ENCODE peak calls at places on chromosomes 12 and 14, in four cellular contexts. One of them, this sample, is unnamed.

GRCh38 chr14:40694026-40694425 is 912.6 kb upstream of the LRFN5 start:
- DNase-seq in K562: no peak
- DNase-seq in HepG2: no peak
- DNase-seq in H1: no peak
- DNase-seq in this sample: no peak

GRCh38 chr12:126139355-126139754 is 1074.1 kb downstream of the AACS start:
- DNase-seq in K562: no peak
- DNase-seq in H1: no peak
- DNase-seq in HepG2: no peak
- DNase-seq in this sample: no peak

GRCh38 chr14:21268612-21269251 is 510 bp downstream of the HNRNPC start:
- DNase-seq in H1: no peak
- DNase-seq in HepG2: peak
- DNase-seq in K562: peak
- DNase-seq in this sample: peak

GRCh38 chr12:130632582-130633174 is 83.4 kb downstream of the RIMBP2 start:
- DNase-seq in H1: no peak
- DNase-seq in HepG2: no peak
- DNase-seq in K562: no peak
- DNase-seq in this sample: no peak

GRCh38 chr12:3892631-3893030 is 19.4 kb upstream of the PARP11 start:
- DNase-seq in H1: no peak
- DNase-seq in HepG2: no peak
- DNase-seq in K562: no peak
- DNase-seq in this sample: no peak

GRCh38 chr12:31846405-31846804 is 112.8 kb upstream of the RESF1 start:
- DNase-seq in HepG2: no peak
- DNase-seq in H1: no peak
- DNase-seq in K562: no peak
- DNase-seq in this sample: no peak

GRCh38 chr12:94948232-94948810 is 55.2 kb downstream of the NDUFA12 start:
- DNase-seq in H1: no peak
- DNase-seq in HepG2: peak
- DNase-seq in K562: no peak
- DNase-seq in this sample: no peak

GRCh38 chr12:112170971-112171596 is 45.7 kb downstream of the TRAFD1 start:
- DNase-seq in K562: no peak
- DNase-seq in HepG2: no peak
- DNase-seq in H1: no peak
- DNase-seq in this sample: no peak

GRCh38 chr12:76777765-76778216 is 13.9 kb downstream of the ZDHHC17 start:
- DNase-seq in K562: peak
- DNase-seq in H1: no peak
- DNase-seq in HepG2: no peak
- DNase-seq in this sample: no peak

GRCh38 chr12:123991402-123991951 is 18.5 kb downstream of the ZNF664 start:
- DNase-seq in K562: no peak
- DNase-seq in HepG2: no peak
- DNase-seq in H1: no peak
- DNase-seq in this sample: no peak

GRCh38 chr12:118958520-118958919 is 22.8 kb upstream of the SRRM4 start:
- DNase-seq in K562: no peak
- DNase-seq in HepG2: no peak
- DNase-seq in H1: no peak
- DNase-seq in this sample: no peak

GRCh38 chr14:90599748-90600507 is 203.1 kb downstream of the CALM1 start:
- DNase-seq in H1: no peak
- DNase-seq in HepG2: peak
- DNase-seq in K562: no peak
- DNase-seq in this sample: no peak

GRCh38 chr12:109696485-109697269 is 16.9 kb upstream of the FAM222A start:
- DNase-seq in HepG2: peak
- DNase-seq in H1: no peak
- DNase-seq in K562: peak
- DNase-seq in this sample: no peak

GRCh38 chr12:109693653-109694224 is 19.9 kb upstream of the FAM222A start:
- DNase-seq in K562: no peak
- DNase-seq in HepG2: no peak
- DNase-seq in H1: no peak
- DNase-seq in this sample: no peak

GRCh38 chr12:109695420-109695819 is 18.2 kb upstream of the FAM222A start:
- DNase-seq in K562: no peak
- DNase-seq in H1: no peak
- DNase-seq in HepG2: no peak
- DNase-seq in this sample: no peak

GRCh38 chr12:109695961-109696461 is 17.6 kb upstream of the FAM222A start:
- DNase-seq in K562: peak
- DNase-seq in H1: no peak
- DNase-seq in HepG2: peak
- DNase-seq in this sample: peak

GRCh38 chr12:109693160-109693559 is 20.5 kb upstream of the FAM222A start:
- DNase-seq in H1: no peak
- DNase-seq in HepG2: no peak
- DNase-seq in K562: no peak
- DNase-seq in this sample: no peak
- TF ChIP-seq MAX in H1: no peak
- TF ChIP-seq MAX in HepG2: no peak
- TF ChIP-seq MAX in K562: no peak
- TF ChIP-seq MAX in this sample: no peak

GRCh38 chr14:88437659-88438058 is 52.2 kb downstream of the SPATA7 start:
- DNase-seq in K562: no peak
- DNase-seq in HepG2: no peak
- DNase-seq in H1: no peak
- DNase-seq in this sample: no peak

GRCh38 chr14:88439088-88439487 is 53.6 kb downstream of the SPATA7 start:
- DNase-seq in K562: no peak
- DNase-seq in H1: no peak
- DNase-seq in HepG2: no peak
- DNase-seq in this sample: no peak
- TF ChIP-seq FOSL1 in K562: no peak
- TF ChIP-seq FOSL1 in H1: no peak
- TF ChIP-seq FOSL1 in HepG2: no peak
- TF ChIP-seq FOSL1 in this sample: no peak

DNA sequence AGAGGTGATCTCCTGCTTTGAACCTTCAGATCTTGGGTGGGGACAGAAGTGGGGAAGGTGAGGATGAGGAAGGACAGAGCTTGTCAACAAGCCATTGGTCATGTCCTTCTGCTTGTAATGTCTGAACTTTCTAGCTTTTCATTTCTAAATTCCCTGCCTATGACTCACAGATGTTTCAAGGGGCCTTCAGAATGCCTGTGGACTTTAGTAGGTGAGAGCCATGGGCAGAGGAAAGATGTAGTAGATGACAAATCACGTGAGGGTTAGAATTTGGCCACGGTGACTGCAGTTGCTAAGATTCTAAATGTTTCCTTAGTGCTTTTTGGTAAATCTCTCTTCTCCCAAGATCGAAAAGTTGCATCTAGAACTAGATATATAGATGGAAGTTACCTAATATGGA is 18.7 kb upstream of the CREBL2 start:
- DNase-seq in HepG2: peak
- DNase-seq in K562: no peak
- DNase-seq in H1: no peak
- DNase-seq in this sample: no peak
- TF ChIP-seq MAX in HepG2: no peak
- TF ChIP-seq MAX in K562: no peak
- TF ChIP-seq MAX in H1: no peak
- TF ChIP-seq MAX in this sample: no peak

GRCh38 chr14:99899578-99900178 is 106.5 kb downstream of the EML1 start:
- DNase-seq in H1: no peak
- DNase-seq in HepG2: no peak
- DNase-seq in K562: no peak
- DNase-seq in this sample: peak
- TF ChIP-seq FOSL1 in H1: no peak
- TF ChIP-seq FOSL1 in HepG2: no peak
- TF ChIP-seq FOSL1 in K562: no peak
- TF ChIP-seq FOSL1 in this sample: no peak

DNA sequence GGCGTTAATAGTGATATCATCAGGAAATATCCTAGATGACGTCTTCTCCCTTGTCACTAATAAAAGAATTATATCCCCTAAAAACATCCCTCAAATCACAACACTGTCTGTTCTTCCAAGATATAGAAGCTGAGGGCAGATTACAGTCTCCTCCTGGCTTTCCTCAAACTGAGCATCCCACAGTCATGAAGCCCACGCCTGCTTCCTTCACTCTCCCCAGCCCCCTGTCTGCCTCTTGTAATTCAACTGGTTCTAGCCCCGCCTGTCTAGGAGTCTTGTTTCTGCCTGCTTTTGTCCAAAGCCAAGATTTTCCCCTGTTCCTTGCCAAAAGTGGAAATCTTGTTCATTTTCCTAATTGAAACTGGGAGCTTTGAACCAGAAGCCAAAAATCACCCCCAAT is 36.0 kb upstream of the PWP1 start:
- DNase-seq in K562: no peak
- DNase-seq in H1: no peak
- DNase-seq in HepG2: no peak
- DNase-seq in this sample: no peak
- TF ChIP-seq MAX in K562: no peak
- TF ChIP-seq MAX in H1: no peak
- TF ChIP-seq MAX in HepG2: no peak
- TF ChIP-seq MAX in this sample: no peak

GRCh38 chr12:46212108-46212982 is 56.5 kb downstream of the SLC38A1 start:
- DNase-seq in K562: no peak
- DNase-seq in HepG2: no peak
- DNase-seq in H1: no peak
- DNase-seq in this sample: no peak

GRCh38 chr12:46208370-46208769 is 60.5 kb downstream of the SLC38A1 start:
- DNase-seq in HepG2: no peak
- DNase-seq in K562: no peak
- DNase-seq in H1: no peak
- DNase-seq in this sample: no peak

GRCh38 chr12:46209165-46209564 is 59.7 kb downstream of the SLC38A1 start:
- DNase-seq in HepG2: no peak
- DNase-seq in H1: no peak
- DNase-seq in K562: no peak
- DNase-seq in this sample: no peak

GRCh38 chr12:46210835-46211439 is 57.9 kb downstream of the SLC38A1 start:
- DNase-seq in HepG2: no peak
- DNase-seq in K562: no peak
- DNase-seq in H1: no peak
- DNase-seq in this sample: no peak

GRCh38 chr12:46209914-46210834 is 58.7 kb downstream of the SLC38A1 start:
- DNase-seq in HepG2: peak
- DNase-seq in H1: no peak
- DNase-seq in K562: no peak
- DNase-seq in this sample: no peak
- TF ChIP-seq FOSL1 in HepG2: no peak
- TF ChIP-seq FOSL1 in H1: no peak
- TF ChIP-seq FOSL1 in K562: no peak
- TF ChIP-seq FOSL1 in this sample: no peak

DNA sequence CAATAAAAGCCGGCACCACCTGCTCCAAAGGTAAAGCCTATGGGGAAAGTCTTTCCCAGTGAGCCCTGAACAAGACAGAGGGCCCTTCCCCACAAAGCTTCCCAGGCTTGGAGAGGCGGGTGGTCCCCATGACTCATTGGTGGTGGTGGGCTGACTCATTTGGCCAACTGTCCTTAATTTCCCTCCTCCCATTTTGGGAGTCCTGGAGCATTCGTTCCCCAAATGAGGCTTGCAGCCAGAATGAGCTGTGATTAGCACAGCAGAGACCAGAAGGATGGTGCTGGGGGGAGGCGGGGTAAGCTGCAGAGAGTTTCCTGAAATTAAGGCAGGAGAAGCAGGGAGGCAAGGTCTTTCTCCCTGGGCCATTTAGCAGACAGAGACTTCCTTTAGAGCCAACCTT is 241.7 kb downstream of the DPF3 start:
- DNase-seq in K562: no peak
- DNase-seq in HepG2: no peak
- DNase-seq in H1: no peak
- DNase-seq in this sample: no peak
- TF ChIP-seq MAX in K562: no peak
- TF ChIP-seq MAX in HepG2: no peak
- TF ChIP-seq MAX in H1: no peak
- TF ChIP-seq MAX in this sample: no peak

DNA sequence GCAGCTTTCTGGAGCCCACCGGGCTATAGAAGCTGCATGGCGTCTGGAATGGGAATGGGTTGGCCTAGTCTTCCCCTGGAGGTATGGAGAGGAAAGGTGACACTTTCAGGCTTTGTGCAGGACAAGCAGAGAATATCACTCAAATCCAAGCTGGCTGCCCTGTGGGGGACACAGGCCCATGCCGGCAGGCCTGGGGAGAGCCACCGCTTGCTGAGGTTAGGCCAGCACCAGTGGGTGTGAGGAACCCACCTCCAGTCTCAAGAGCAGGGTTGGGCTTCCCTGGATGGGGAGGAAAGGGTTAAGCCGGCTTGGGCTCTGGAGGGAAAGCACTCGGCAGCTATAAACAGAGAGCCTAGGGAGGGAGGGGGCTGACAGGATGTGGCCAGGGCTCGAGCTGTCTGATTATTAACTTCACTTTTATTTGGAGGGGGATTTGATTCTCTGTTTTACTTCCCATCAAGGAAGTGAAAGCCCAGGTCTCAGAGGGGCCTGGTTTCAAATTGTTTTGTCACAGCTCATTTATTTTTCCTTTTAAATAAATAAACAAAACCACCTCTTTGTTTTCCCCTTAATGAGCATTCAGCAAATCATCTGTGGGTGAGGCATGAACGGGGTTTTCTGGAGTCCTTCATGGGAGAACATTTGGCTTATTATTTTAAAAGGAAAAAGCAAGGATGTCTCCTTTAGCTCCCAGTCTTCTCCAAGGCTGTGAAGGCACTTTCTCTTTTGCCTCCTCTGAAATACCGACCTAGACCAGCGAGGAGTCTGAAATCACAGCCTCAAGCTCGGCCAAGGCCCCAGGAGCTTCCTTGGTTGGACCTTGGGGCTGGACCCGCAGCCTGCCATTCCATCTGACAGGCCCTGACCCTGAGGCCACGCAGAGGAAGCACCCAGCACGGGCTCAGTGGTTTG is 21.8 kb upstream of the ZFP36L1 start:
- DNase-seq in HepG2: peak
- DNase-seq in H1: no peak
- DNase-seq in K562: peak
- DNase-seq in this sample: no peak
- TF ChIP-seq FOSL1 in HepG2: no peak
- TF ChIP-seq FOSL1 in H1: no peak
- TF ChIP-seq FOSL1 in K562: no peak
- TF ChIP-seq FOSL1 in this sample: no peak

This sample was measured in HCT116.